ENCODE peak calls at places on chromosomes 13 and 19, in seven cellular contexts. B, X, U, N, R, Z and O are unnamed samples.

GRCh38 chr13:111962431-111962891 is 104.5 kb upstream of the SOX1 start:
- ATAC-seq in B (no peak), X (no peak), U (no peak), N (no peak), R (no peak), Z (no peak), O (no peak)

GRCh38 chr13:76440568-76440967 is 445.6 kb downstream of the KCTD12 start:
- ATAC-seq in B (no peak), X (no peak), U (no peak), N (no peak), R (no peak), Z (no peak), O (no peak)

GRCh38 chr13:42645717-42646116 is 71.8 kb downstream of the TNFSF11 start:
- ATAC-seq in B (no peak), X (no peak), U (no peak), N (no peak), R (no peak), Z (no peak), O (no peak)

GRCh38 chr19:4232614-4233281 is 3.4 kb downstream of the EBI3 start:
- ATAC-seq in B (no peak), X (peak), U (peak), N (no peak), R (no peak), Z (no peak), O (peak)

GRCh38 chr13:98370806-98371553 is 193.9 kb upstream of the RNF113B start:
- ATAC-seq in B (peak), X (peak), U (peak), N (no peak), R (peak), Z (no peak), O (no peak)

GRCh38 chr13:101649490-101650126 is 197.1 kb downstream of the ITGBL1 start:
- ATAC-seq in B (peak), X (no peak), U (no peak), N (no peak), R (peak), Z (no peak), O (peak)

GRCh38 chr19:41744850-41745249 is 10.5 kb upstream of the CEACAM6 start:
- ATAC-seq in B (no peak), X (no peak), U (no peak), N (no peak), R (no peak), Z (no peak), O (no peak)

GRCh38 chr19:1986357-1987162 is 29.0 kb downstream of the BTBD2 start:
- ATAC-seq in B (peak), X (peak), U (no peak), N (no peak), R (peak), Z (no peak), O (peak)

GRCh38 chr13:48161530-48162179 is 66.8 kb upstream of the MED4 start:
- ATAC-seq in B (peak), X (peak), U (peak), N (no peak), R (peak), Z (no peak), O (no peak)

GRCh38 chr19:49453013-49453756 is at the start of gene ALDH16A1:
- ATAC-seq in B (peak), X (peak), U (peak), N (peak), R (peak), Z (peak), O (peak)

GRCh38 chr13:24012648-24013047 is 115.3 kb upstream of the C1QTNF9B start:
- ATAC-seq in B (no peak), X (no peak), U (no peak), N (peak), R (peak), Z (no peak), O (no peak)

GRCh38 chr13:108346376-108346775 is 76.9 kb downstream of the TNFSF13B start:
- ATAC-seq in B (no peak), X (no peak), U (no peak), N (peak), R (no peak), Z (no peak), O (no peak)

GRCh38 chr19:15820646-15821045 is 5.2 kb upstream of the OR10H1 start:
- ATAC-seq in B (no peak), X (no peak), U (no peak), N (peak), R (no peak), Z (no peak), O (no peak)

GRCh38 chr19:54256250-54257115 is 590 bp downstream of the LILRB5 start:
- ATAC-seq in B (no peak), X (no peak), U (no peak), N (no peak), R (no peak), Z (no peak), O (no peak)

GRCh38 chr13:30737511-30738342 is 2.4 kb downstream of the ALOX5AP start:
- ATAC-seq in B (peak), X (peak), U (peak), N (no peak), R (peak), Z (no peak), O (no peak)

GRCh38 chr19:13033819-13034611 is 38.7 kb downstream of the NFIX start:
- ATAC-seq in B (peak), X (peak), U (peak), N (peak), R (peak), Z (peak), O (peak)

GRCh38 chr19:51576850-51577249 is 5.8 kb downstream of the ZNF175 start:
- ATAC-seq in B (no peak), X (no peak), U (no peak), N (no peak), R (no peak), Z (no peak), O (no peak)

GRCh38 chr13:99053636-99054233 is 75.9 kb upstream of the DOCK9 start:
- ATAC-seq in B (no peak), X (no peak), U (no peak), N (peak), R (peak), Z (peak), O (peak)

GRCh38 chr19:47471733-47472457 is at the start of gene SLC8A2:
- ATAC-seq in B (peak), X (peak), U (peak), N (peak), R (peak), Z (peak), O (peak)

GRCh38 chr13:43154083-43154739 is 130.8 kb downstream of the DNAJC15 start:
- ATAC-seq in B (no peak), X (no peak), U (no peak), N (no peak), R (no peak), Z (no peak), O (no peak)

GRCh38 chr13:61664821-61665705 is 249.4 kb upstream of the PCDH20 start:
- ATAC-seq in B (no peak), X (no peak), U (no peak), N (no peak), R (no peak), Z (no peak), O (no peak)

GRCh38 chr13:72852207-72852606 is 70.3 kb downstream of the PIBF1 start:
- ATAC-seq in B (no peak), X (no peak), U (no peak), N (no peak), R (no peak), Z (no peak), O (no peak)

GRCh38 chr19:18312021-18312534 is 10.8 kb downstream of the LSM4 start:
- ATAC-seq in B (peak), X (no peak), U (no peak), N (no peak), R (peak), Z (no peak), O (no peak)

GRCh38 chr19:3146677-3147100 is 10.9 kb downstream of the GNA15 start:
- ATAC-seq in B (no peak), X (peak), U (no peak), N (peak), R (peak), Z (peak), O (peak)

GRCh38 chr13:40470665-40471064 is 195.8 kb downstream of the FOXO1 start:
- ATAC-seq in B (peak), X (peak), U (peak), N (no peak), R (no peak), Z (no peak), O (no peak)

GRCh38 chr19:7004313-7004931 is 16.8 kb downstream of the MBD3L2B start:
- ATAC-seq in B (no peak), X (no peak), U (no peak), N (peak), R (peak), Z (no peak), O (no peak)

GRCh38 chr19:39553082-39553652 is 13.2 kb upstream of the EID2 start:
- ATAC-seq in B (no peak), X (no peak), U (no peak), N (no peak), R (no peak), Z (no peak), O (no peak)

GRCh38 chr13:45374917-45375316 is 33.9 kb upstream of the TPT1 start:
- ATAC-seq in B (no peak), X (no peak), U (no peak), N (no peak), R (no peak), Z (no peak), O (no peak)

GRCh38 chr13:75691183-75691582 is 55.1 kb downstream of the LMO7 start:
- ATAC-seq in B (no peak), X (no peak), U (no peak), N (no peak), R (peak), Z (no peak), O (no peak)

GRCh38 chr13:27432612-27433210 is 8.3 kb downstream of the GTF3A start:
- ATAC-seq in B (no peak), X (no peak), U (no peak), N (peak), R (no peak), Z (no peak), O (no peak)

GRCh38 chr19:48480476-48481190 is 11.5 kb downstream of the CYTH2 start:
- ATAC-seq in B (peak), X (peak), U (peak), N (peak), R (peak), Z (peak), O (peak)